ENCODE peak calls at places on chromosome 12, in ten cellular contexts. S, Z, C, H, N, B, D, Q, X and P are unnamed samples.

GRCh38 chr12:111352300-111352993 is 16.4 kb downstream of the PHETA1 start:
- DNase-seq in S (no peak), Z (no peak), C (no peak), H (no peak), N (no peak), B (no peak), D (no peak), Q (no peak), X (no peak), P (no peak)

GRCh38 chr12:128994869-128995268 is 141.6 kb downstream of the GLT1D1 start:
- DNase-seq in S (no peak), Z (no peak), C (no peak), H (no peak), N (no peak), B (no peak), D (no peak), Q (no peak), X (no peak), P (no peak)

GRCh38 chr12:68271346-68271745 is 17.9 kb upstream of the IL22 start:
- DNase-seq in S (no peak), Z (no peak), C (no peak), H (no peak), N (no peak), B (no peak), D (no peak), Q (no peak), X (peak; percentile 35), P (no peak)

GRCh38 chr12:53219116-53219955 is 12.3 kb upstream of the ITGB7 start:
- DNase-seq in S (no peak), Z (peak; percentile 73), C (no peak), H (no peak), N (no peak), B (no peak), D (peak; percentile 57), Q (no peak), X (peak; percentile 84), P (no peak)

GRCh38 chr12:11780521-11781101 is 131.1 kb downstream of the ETV6 start:
- DNase-seq in S (no peak), Z (no peak), C (no peak), H (no peak), N (no peak), B (no peak), D (no peak), Q (no peak), X (no peak), P (no peak)

GRCh38 chr12:72267974-72268373 is 4.2 kb upstream of the TRHDE start:
- DNase-seq in S (no peak), Z (no peak), C (no peak), H (no peak), N (no peak), B (no peak), D (no peak), Q (peak; percentile 23), X (peak; percentile 33), P (no peak)

GRCh38 chr12:55017421-55017820 is 2.4 kb upstream of the NEUROD4 start:
- DNase-seq in S (no peak), Z (no peak), C (peak; percentile 97), H (no peak), N (no peak), B (no peak), D (no peak), Q (no peak), X (no peak), P (no peak)

GRCh38 chr12:108630481-108631207 is 3.0 kb downstream of the SELPLG start:
- DNase-seq in S (no peak), Z (no peak), C (no peak), H (no peak), N (no peak), B (no peak), D (peak; percentile 92), Q (no peak), X (peak; percentile 91), P (no peak)

GRCh38 chr12:104423809-104424208 is 32.9 kb upstream of the CHST11 start:
- DNase-seq in S (no peak), Z (no peak), C (no peak), H (no peak), N (no peak), B (no peak), D (no peak), Q (no peak), X (no peak), P (no peak)

GRCh38 chr12:130437555-130438242 is 100.0 kb downstream of the PIWIL1 start:
- DNase-seq in S (no peak), Z (no peak), C (no peak), H (no peak), N (no peak), B (no peak), D (no peak), Q (no peak), X (no peak), P (no peak)

GRCh38 chr12:26126340-26127284 is 1.8 kb upstream of the BHLHE41 start:
- DNase-seq in S (peak; percentile 55), Z (no peak), C (peak; percentile 11), H (no peak), N (peak; percentile 73), B (peak; percentile 87), D (peak; percentile 77), Q (peak; percentile 85), X (peak; percentile 94), P (peak; percentile 78)

GRCh38 chr12:125092108-125092871 is 27.1 kb downstream of the AACS start:
- DNase-seq in S (no peak), Z (no peak), C (no peak), H (no peak), N (no peak), B (no peak), D (no peak), Q (no peak), X (no peak), P (no peak)

GRCh38 chr12:5307065-5307464 is 124.8 kb upstream of the NTF3 start:
- DNase-seq in S (no peak), Z (no peak), C (no peak), H (no peak), N (no peak), B (no peak), D (no peak), Q (no peak), X (no peak), P (no peak)